ENCODE peak calls at places on chromosomes 2 and 18, in four cellular contexts. U, T, X and Q are unnamed samples.

GRCh38 chr18:59823611-59824195 is 76.1 kb upstream of the PMAIP1 start:
- DNase-seq in U (peak), T (peak), X (peak), Q (peak)

GRCh38 chr18:41009926-41010325 is 945.1 kb upstream of the PIK3C3 start:
- DNase-seq in U (no peak), X (no peak), T (no peak), Q (no peak)

GRCh38 chr2:168802825-168803726 is 639 bp downstream of the NOSTRIN start:
- DNase-seq in T (no peak), U (no peak), X (no peak), Q (no peak)

GRCh38 chr2:46747297-46747818 is 168.2 kb downstream of the MCFD2 start:
- DNase-seq in T (no peak), U (peak), X (no peak), Q (no peak)

GRCh38 chr18:26549486-26550435 is 1.4 kb upstream of the KCTD1 start:
- DNase-seq in X (peak), U (peak), T (peak), Q (peak)

GRCh38 chr2:201254331-201254730 is 6.0 kb upstream of the CASP8 start:
- DNase-seq in U (peak), X (peak), T (no peak), Q (no peak)

GRCh38 chr2:101699939-101700442 is 2.5 kb downstream of the MAP4K4 start:
- DNase-seq in T (no peak), X (no peak), U (peak), Q (no peak)

GRCh38 chr2:136057023-136057801 is 60.7 kb downstream of the CXCR4 start:
- DNase-seq in U (no peak), X (no peak), T (peak), Q (no peak)

GRCh38 chr18:13308369-13308768 is 89.8 kb downstream of the LDLRAD4 start:
- DNase-seq in U (no peak), T (no peak), X (no peak), Q (no peak)

GRCh38 chr18:63158676-63159291 is 160.8 kb downstream of the BCL2 start:
- DNase-seq in U (no peak), X (no peak), T (no peak), Q (no peak)

GRCh38 chr2:3959372-3959771 is 256.0 kb downstream of the DCDC2C start:
- DNase-seq in X (peak), U (peak), T (peak), Q (peak)

GRCh38 chr2:239523944-239524310 is 123.1 kb upstream of the HDAC4 start:
- DNase-seq in U (no peak), X (no peak), T (no peak), Q (no peak)

GRCh38 chr2:239522740-239523119 is 121.9 kb upstream of the HDAC4 start:
- DNase-seq in T (no peak), U (no peak), X (no peak), Q (no peak)

GRCh38 chr2:239521518-239521815 is 120.6 kb upstream of the HDAC4 start:
- DNase-seq in T (no peak), X (no peak), U (no peak), Q (no peak)

GRCh38 chr2:239522002-239522739 is 121.4 kb upstream of the HDAC4 start:
- DNase-seq in T (no peak), X (no peak), U (no peak), Q (no peak)

DNA sequence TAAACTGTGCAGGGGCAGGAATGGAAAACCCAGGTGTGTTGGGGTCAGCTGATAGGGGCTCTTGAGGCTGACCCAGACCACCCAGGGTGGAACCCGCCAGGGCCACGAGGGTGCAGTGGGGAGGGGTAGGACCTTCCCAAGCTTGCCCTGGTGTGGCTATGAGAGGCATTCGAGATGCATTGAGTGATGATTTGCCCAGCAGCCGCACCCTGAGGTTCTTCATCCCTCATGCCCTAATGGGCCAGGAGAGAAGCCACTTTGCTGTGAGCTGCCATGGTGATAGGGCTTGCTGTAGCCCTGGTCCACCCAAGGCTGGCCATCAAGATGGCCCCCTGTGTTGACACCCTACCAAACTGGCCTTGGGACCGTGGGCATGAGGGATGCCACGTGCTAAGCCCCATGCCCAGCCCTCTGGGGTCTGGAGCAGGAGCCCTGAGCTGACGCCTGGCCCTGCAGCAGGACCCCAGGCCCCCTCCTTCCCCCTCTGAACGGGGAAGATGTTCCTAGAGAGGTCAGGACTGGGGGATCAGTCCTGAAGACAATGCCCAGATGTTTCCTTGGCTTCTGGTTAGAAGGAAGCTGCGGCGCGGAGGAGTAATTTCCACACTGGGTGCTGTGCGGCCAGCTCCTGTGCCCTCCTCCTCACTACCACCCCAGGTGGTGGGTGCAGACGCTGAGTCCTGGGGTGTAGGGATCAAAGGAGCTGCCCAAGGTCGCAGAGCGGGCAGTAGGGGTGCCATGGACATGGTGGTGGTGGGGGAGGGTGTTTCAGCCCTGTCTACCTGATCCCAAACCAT is 122.5 kb upstream of the HDAC4 start:
- DNase-seq in U (no peak), X (no peak), T (no peak), Q (no peak)
- H3K27ac ChIP-seq in U (no peak), X (no peak), T (no peak), Q (no peak)

DNA sequence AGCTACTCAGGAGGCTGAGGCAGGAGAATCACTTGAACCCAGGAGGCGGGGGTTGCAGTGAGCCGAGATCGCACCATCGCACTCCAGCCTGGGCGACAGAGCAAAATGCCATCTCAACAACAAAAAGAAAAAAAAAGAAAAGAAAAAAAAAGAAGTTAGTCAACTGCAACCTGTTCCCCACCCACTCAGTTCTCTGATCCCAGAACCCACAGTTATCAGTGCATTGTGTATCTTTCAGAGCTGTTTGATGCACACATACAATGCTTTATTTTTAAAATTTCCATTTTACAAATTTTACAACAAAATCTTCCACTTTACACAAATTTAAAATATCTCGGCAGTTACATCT is 14.0 kb downstream of the RNU2-63P start:
- DNase-seq in T (no peak), X (no peak), U (no peak), Q (no peak)
- H3K4me2 ChIP-seq in T (no peak), X (no peak), U (no peak), Q (no peak)

DNA sequence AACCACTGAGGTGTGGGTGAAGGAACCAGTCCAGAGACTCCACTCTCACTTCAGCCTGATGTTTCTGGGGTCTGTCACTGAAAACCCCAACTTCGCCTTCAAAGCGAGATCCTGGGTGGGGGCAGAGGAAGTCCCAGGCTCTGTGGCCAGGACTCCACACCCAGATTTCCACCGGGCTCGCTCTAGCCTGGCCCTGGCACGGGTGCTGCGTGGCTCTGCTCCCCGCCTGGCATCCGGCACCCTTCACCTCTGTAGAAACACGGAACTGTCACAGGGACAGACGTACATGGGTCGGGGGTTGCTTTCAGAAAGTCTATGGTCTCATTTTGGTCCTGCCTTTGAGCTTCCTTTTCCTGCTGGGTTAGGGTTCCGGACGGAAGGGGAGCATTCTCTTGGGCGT is 41.6 kb downstream of the ODC1 start:
- DNase-seq in X (no peak), T (no peak), U (no peak), Q (no peak)
- H3K27ac ChIP-seq in X (no peak), T (no peak), U (no peak), Q (no peak)

DNA sequence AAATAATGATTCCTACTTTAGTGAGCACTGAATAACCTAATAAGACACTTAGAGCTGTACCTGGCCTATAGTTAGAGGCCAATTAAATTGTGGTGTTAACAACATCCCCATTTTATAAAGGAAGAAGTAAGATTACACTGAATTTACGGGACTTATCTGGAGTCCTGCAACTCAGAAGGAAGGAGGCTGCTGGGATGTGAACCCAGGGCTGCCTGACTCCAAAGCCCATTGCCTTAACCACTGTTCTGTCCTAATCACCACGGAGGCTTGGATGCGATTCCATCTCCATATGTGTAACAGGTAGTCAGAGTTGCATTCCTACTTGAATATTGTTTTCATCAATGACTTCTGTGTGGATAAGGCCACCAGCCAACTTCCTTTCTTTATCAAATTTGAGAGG is 168.9 kb downstream of the SOCS6 start:
- DNase-seq in X (no peak), U (no peak), T (no peak), Q (no peak)
- H3K4me2 ChIP-seq in X (no peak), U (no peak), T (no peak), Q (no peak)

DNA sequence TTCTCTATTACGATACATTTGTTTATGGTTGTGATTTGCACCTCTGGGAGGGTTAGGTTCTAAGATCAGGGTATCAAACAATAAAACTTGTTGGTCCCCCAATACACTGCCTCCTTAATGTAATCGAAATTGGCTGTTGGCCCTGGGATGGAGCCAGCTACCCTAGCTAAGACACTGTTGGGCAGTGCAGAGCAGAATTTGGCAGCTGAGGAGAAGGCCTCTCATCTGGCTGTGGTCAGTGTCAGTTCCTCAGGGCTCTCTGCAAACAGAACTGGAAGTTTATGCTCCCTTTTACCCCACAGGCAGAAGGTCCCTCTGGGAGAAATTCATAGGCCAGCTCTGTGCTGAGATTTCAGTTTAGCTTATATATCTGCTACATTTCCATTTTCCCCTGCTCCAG is 8.6 kb upstream of the HAAO start:
- DNase-seq in X (no peak), T (no peak), U (peak), Q (no peak)
- H3K27ac ChIP-seq in X (no peak), T (no peak), U (no peak), Q (no peak)

DNA sequence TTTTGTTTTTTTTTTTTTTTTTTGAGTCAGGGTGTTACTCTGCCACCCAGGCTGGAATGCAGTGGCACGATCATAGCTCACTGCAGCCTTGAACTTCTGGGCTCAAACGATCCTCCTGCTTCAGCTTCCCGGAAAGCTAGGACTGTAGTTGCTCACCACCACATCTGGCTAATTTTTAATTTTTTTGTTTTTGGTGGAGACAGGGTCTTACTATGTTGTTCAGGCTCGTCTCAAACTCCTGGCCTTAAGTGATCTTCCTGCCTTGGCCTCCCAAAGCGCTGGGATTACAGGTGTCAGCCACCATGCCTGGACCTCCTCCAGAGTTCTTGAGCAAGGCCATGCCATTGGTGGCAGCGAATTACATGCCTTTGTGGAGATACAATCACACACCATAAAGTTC is 35.2 kb downstream of the ASB1 start:
- DNase-seq in X (no peak), U (no peak), T (no peak), Q (no peak)
- H3K4me2 ChIP-seq in X (no peak), U (no peak), T (no peak), Q (no peak)

GRCh38 chr18:8930990-8931648 is 171.4 kb upstream of the NDUFV2 start:
- DNase-seq in X (no peak), U (peak), T (peak), Q (no peak)

GRCh38 chr18:8926464-8926863 is 176.0 kb upstream of the NDUFV2 start:
- DNase-seq in U (no peak), T (no peak), X (no peak), Q (no peak)

GRCh38 chr18:8932866-8933265 is 169.6 kb upstream of the NDUFV2 start:
- DNase-seq in U (no peak), X (no peak), T (no peak), Q (no peak)

GRCh38 chr18:8933714-8934284 is 168.7 kb upstream of the NDUFV2 start:
- DNase-seq in X (no peak), U (peak), T (no peak), Q (no peak)

DNA sequence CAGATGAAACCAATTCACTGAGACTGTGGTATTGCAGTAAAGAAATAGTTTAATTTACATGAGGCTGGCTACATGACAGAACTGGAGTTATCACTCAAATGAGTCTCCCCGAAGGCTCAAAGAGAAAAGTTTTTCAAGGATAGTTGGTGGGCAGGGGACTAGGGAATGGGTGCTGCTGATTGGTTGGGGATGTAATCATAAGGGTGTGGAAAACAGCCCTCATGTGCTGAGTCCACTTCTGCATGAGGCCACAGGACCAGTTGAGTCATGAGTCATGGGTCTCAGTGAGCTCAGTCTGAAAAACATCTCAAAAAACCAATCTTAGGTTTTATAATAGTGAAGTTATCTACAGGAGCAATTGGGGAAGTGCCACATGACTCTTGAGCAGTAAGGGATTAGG is 173.1 kb upstream of the NDUFV2 start:
- DNase-seq in T (no peak), U (no peak), X (no peak), Q (no peak)
- H3K27ac ChIP-seq in T (no peak), U (no peak), X (no peak), Q (no peak)

GRCh38 chr2:40097691-40098376 is 318.8 kb upstream of the THUMPD2 start:
- DNase-seq in U (peak), T (no peak), X (no peak), Q (no peak)
- H3K4me2 ChIP-seq in U (no peak), T (no peak), X (no peak), Q (no peak)

GRCh38 chr2:69933839-69934613 is 19.1 kb downstream of the MXD1 start:
- DNase-seq in T (no peak), X (no peak), U (peak), Q (no peak)

GRCh38 chr2:69932596-69932922 is 17.6 kb downstream of the MXD1 start:
- DNase-seq in U (no peak), T (no peak), X (no peak), Q (no peak)

GRCh38 chr2:69933254-69933828 is 18.4 kb downstream of the MXD1 start:
- DNase-seq in U (no peak), X (no peak), T (no peak), Q (no peak)

GRCh38 chr2:69935011-69935410 is 20.1 kb downstream of the MXD1 start:
- DNase-seq in U (no peak), T (no peak), X (no peak), Q (no peak)

DNA sequence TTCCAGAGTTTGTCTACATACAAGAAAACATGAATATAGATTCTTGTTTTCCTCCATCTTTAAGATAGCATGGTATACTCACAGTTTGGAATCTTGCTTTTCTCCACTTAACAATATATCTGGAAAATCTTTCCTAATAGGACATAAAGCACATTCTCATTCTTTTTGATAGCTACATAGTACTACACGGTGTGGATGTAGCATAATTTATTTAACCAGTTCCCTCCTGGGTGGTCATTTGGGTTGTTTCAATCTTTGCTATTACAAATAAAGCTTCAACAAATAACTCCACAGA is 19.7 kb downstream of the MXD1 start:
- DNase-seq in U (no peak), X (no peak), T (no peak), Q (no peak)
- H3K27ac ChIP-seq in U (peak), X (no peak), T (no peak), Q (no peak)

GRCh38 chr2:241309684-241310117 is 5.8 kb downstream of the HDLBP start:
- DNase-seq in T (peak), U (peak), X (no peak), Q (no peak)

GRCh38 chr2:241310917-241311566 is 4.4 kb downstream of the HDLBP start:
- DNase-seq in T (peak), X (no peak), U (no peak), Q (no peak)

GRCh38 chr2:241308267-241308666 is 7.2 kb downstream of the HDLBP start:
- DNase-seq in X (no peak), T (no peak), U (no peak), Q (no peak)

GRCh38 chr2:241307055-241307454 is 8.4 kb downstream of the HDLBP start:
- DNase-seq in U (no peak), T (no peak), X (no peak), Q (no peak)

DNA sequence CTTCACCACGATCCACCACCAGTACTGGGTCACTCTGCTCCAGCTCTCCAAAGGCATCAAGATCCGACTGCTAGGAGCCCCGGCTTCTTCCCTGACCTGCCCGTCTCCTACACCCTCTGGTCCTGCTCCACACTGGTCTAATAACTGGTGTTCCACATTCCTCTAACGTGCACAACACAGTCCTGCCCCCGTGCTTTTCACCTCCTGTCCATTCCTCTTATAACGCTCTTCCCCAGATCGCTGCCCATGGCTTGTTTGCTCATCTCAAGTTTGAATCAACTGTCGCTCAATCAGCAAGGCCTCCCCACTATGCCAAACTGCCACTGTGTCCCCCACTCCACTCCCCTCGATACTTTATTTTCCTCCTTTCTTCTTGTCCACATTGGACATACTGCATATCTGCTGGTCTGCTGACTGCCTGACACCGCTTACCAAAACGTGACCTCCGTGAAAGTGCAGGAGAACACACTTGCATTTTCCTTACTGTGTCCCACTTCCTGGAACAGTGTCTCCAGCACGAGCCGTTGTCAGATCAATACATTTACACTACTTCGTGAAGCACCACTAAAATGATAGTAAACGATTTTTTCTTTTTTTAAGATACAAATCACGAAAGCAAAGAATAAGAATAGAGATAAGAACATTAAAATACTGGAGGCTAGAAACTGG is 6.5 kb downstream of the HDLBP start:
- DNase-seq in T (no peak), X (no peak), U (no peak), Q (no peak)
- H3K4me2 ChIP-seq in T (peak), X (no peak), U (no peak), Q (no peak)